ENCODE peak calls at places on chromosomes 5 and 9, in seven cellular contexts. One of them, this sample, is unnamed.

GRCh38 chr5:54150841-54151240 is 159.5 kb downstream of the ARL15 start:
- DNase-seq in amniotic stem cell: no peak
- DNase-seq in A549: no peak
- DNase-seq in M059J: no peak
- DNase-seq in pancreas: no peak
- DNase-seq in heart left ventricle: no peak
- DNase-seq in GM12878: no peak
- DNase-seq in this sample: no peak

GRCh38 chr9:38026840-38027527 is 42.0 kb downstream of the SHB start:
- DNase-seq in amniotic stem cell: no peak
- DNase-seq in A549: no peak
- DNase-seq in M059J: peak
- DNase-seq in pancreas: no peak
- DNase-seq in heart left ventricle: no peak
- DNase-seq in GM12878: no peak
- DNase-seq in this sample: no peak

GRCh38 chr9:131854906-131855504 is 115.1 kb upstream of the RAPGEF1 start:
- DNase-seq in amniotic stem cell: no peak
- DNase-seq in A549: no peak
- DNase-seq in M059J: no peak
- DNase-seq in pancreas: no peak
- DNase-seq in heart left ventricle: no peak
- DNase-seq in GM12878: no peak
- DNase-seq in this sample: no peak

GRCh38 chr9:105286098-105286497 is 41.6 kb downstream of the SLC44A1 start:
- DNase-seq in amniotic stem cell: no peak
- DNase-seq in A549: no peak
- DNase-seq in M059J: no peak
- DNase-seq in pancreas: no peak
- DNase-seq in heart left ventricle: no peak
- DNase-seq in GM12878: no peak
- DNase-seq in this sample: no peak

GRCh38 chr5:154163327-154163997 is 27.1 kb upstream of the GALNT10 start:
- DNase-seq in amniotic stem cell: no peak
- DNase-seq in A549: no peak
- DNase-seq in M059J: no peak
- DNase-seq in pancreas: no peak
- DNase-seq in heart left ventricle: no peak
- DNase-seq in GM12878: no peak
- DNase-seq in this sample: no peak

GRCh38 chr5:18068851-18069250 is 434.6 kb downstream of the TAF11L14 start:
- DNase-seq in amniotic stem cell: no peak
- DNase-seq in A549: no peak
- DNase-seq in M059J: no peak
- DNase-seq in pancreas: no peak
- DNase-seq in heart left ventricle: no peak
- DNase-seq in GM12878: no peak
- DNase-seq in this sample: no peak

GRCh38 chr9:82436480-82436879 is 447.9 kb downstream of the SPATA31D1 start:
- DNase-seq in amniotic stem cell: no peak
- DNase-seq in A549: no peak
- DNase-seq in M059J: peak
- DNase-seq in pancreas: no peak
- DNase-seq in heart left ventricle: no peak
- DNase-seq in GM12878: no peak
- DNase-seq in this sample: no peak

GRCh38 chr5:142494119-142494518 is 169.3 kb upstream of the SPRY4 start:
- DNase-seq in amniotic stem cell: no peak
- DNase-seq in A549: no peak
- DNase-seq in M059J: no peak
- DNase-seq in pancreas: no peak
- DNase-seq in heart left ventricle: no peak
- DNase-seq in GM12878: no peak
- DNase-seq in this sample: no peak

GRCh38 chr5:62621280-62621679 is 42.7 kb downstream of the LRRC70 start:
- DNase-seq in amniotic stem cell: no peak
- DNase-seq in A549: no peak
- DNase-seq in M059J: no peak
- DNase-seq in pancreas: no peak
- DNase-seq in heart left ventricle: no peak
- DNase-seq in GM12878: no peak
- DNase-seq in this sample: no peak

GRCh38 chr5:67315082-67315801 is 118.6 kb upstream of the CD180 start:
- DNase-seq in amniotic stem cell: peak
- DNase-seq in A549: no peak
- DNase-seq in M059J: peak
- DNase-seq in pancreas: no peak
- DNase-seq in heart left ventricle: no peak
- DNase-seq in GM12878: no peak
- DNase-seq in this sample: no peak

GRCh38 chr9:131474711-131475110 is 28.0 kb upstream of the POMT1 start:
- DNase-seq in amniotic stem cell: no peak
- DNase-seq in A549: no peak
- DNase-seq in M059J: no peak
- DNase-seq in pancreas: no peak
- DNase-seq in heart left ventricle: no peak
- DNase-seq in GM12878: no peak
- DNase-seq in this sample: no peak

GRCh38 chr9:134889386-134890214 is 9.0 kb downstream of the FCN2 start:
- DNase-seq in amniotic stem cell: no peak
- DNase-seq in A549: no peak
- DNase-seq in M059J: no peak
- DNase-seq in pancreas: no peak
- DNase-seq in heart left ventricle: no peak
- DNase-seq in GM12878: no peak
- DNase-seq in this sample: no peak

This sample was measured in HS-27A.